ENCODE peak calls at places on chromosome 20, in ten cellular contexts. A, L, C, Q, N, J, K, O, H and Z are unnamed samples.

GRCh38 chr20:434221-434620 is 26.1 kb downstream of the RBCK1 start:
- DNase-seq in A (no peak), L (no peak), C (no peak), Q (no peak), N (no peak), J (no peak), K (no peak), O (no peak), H (no peak), Z (no peak)

GRCh38 chr20:20009784-20010253 is 7.3 kb upstream of the NAA20 start:
- DNase-seq in A (no peak), L (no peak), C (no peak), Q (peak), N (no peak), J (no peak), K (no peak), O (no peak), H (no peak), Z (peak)

GRCh38 chr20:51608060-51608459 is 65.5 kb upstream of the NFATC2 start:
- DNase-seq in A (no peak), L (no peak), C (no peak), Q (no peak), N (no peak), J (no peak), K (no peak), O (no peak), H (no peak), Z (no peak)

GRCh38 chr20:16279320-16279719 is 293.9 kb downstream of the KIF16B start:
- DNase-seq in A (no peak), L (no peak), C (no peak), Q (peak), N (peak), J (no peak), K (no peak), O (peak), H (no peak), Z (no peak)

GRCh38 chr20:19886666-19887288 is 128.7 kb downstream of the RIN2 start:
- DNase-seq in A (no peak), L (peak), C (no peak), Q (no peak), N (peak), J (peak), K (no peak), O (peak), H (no peak), Z (peak)

GRCh38 chr20:38023181-38024085 is 9.8 kb downstream of the TTI1 start:
- DNase-seq in A (no peak), L (no peak), C (no peak), Q (peak), N (peak), J (peak), K (no peak), O (no peak), H (no peak), Z (no peak)

GRCh38 chr20:64247970-64248841 is 7.3 kb upstream of the PCMTD2 start:
- DNase-seq in A (no peak), L (no peak), C (no peak), Q (no peak), N (no peak), J (no peak), K (no peak), O (no peak), H (no peak), Z (no peak)

GRCh38 chr20:59723607-59724456 is 119.5 kb downstream of the PHACTR3 start:
- DNase-seq in A (no peak), L (no peak), C (no peak), Q (no peak), N (peak), J (no peak), K (no peak), O (no peak), H (no peak), Z (no peak)

GRCh38 chr20:33732166-33732970 is 572 bp downstream of the ZNF341 start:
- DNase-seq in A (peak), L (no peak), C (peak), Q (peak), N (peak), J (peak), K (no peak), O (peak), H (no peak), Z (peak)

GRCh38 chr20:55067158-55067825 is 591.9 kb downstream of the DOK5 start:
- DNase-seq in A (no peak), L (no peak), C (no peak), Q (no peak), N (no peak), J (peak), K (no peak), O (no peak), H (no peak), Z (no peak)

GRCh38 chr20:43937586-43937985 is 22.9 kb downstream of the TOX2 start:
- DNase-seq in A (no peak), L (no peak), C (no peak), Q (no peak), N (peak), J (peak), K (no peak), O (no peak), H (no peak), Z (no peak)

GRCh38 chr20:16732506-16733152 is 2.8 kb downstream of the SNRPB2 start:
- DNase-seq in A (no peak), L (no peak), C (no peak), Q (no peak), N (peak), J (no peak), K (no peak), O (no peak), H (no peak), Z (no peak)

GRCh38 chr20:43838703-43839060 is 76.0 kb upstream of the TOX2 start:
- DNase-seq in A (no peak), L (no peak), C (no peak), Q (no peak), N (no peak), J (no peak), K (no peak), O (no peak), H (no peak), Z (no peak)

GRCh38 chr20:48284837-48285236 is 499.6 kb upstream of the SULF2 start:
- DNase-seq in A (no peak), L (peak), C (no peak), Q (peak), N (no peak), J (no peak), K (no peak), O (no peak), H (no peak), Z (no peak)

GRCh38 chr20:58389324-58389967 is 417 bp downstream of the VAPB start:
- DNase-seq in A (peak), L (no peak), C (peak), Q (peak), N (peak), J (peak), K (peak), O (peak), H (no peak), Z (no peak)

GRCh38 chr20:53937929-53938367 is 132.4 kb downstream of the BCAS1 start:
- DNase-seq in A (no peak), L (no peak), C (no peak), Q (peak), N (no peak), J (no peak), K (no peak), O (no peak), H (no peak), Z (no peak)

GRCh38 chr20:57504411-57504810 is 20.5 kb downstream of the CTCFL start:
- DNase-seq in A (no peak), L (no peak), C (no peak), Q (no peak), N (no peak), J (no peak), K (no peak), O (no peak), H (no peak), Z (no peak)

GRCh38 chr20:7090001-7090400 is 322.5 kb downstream of the BMP2 start:
- DNase-seq in A (no peak), L (no peak), C (no peak), Q (no peak), N (no peak), J (no peak), K (no peak), O (no peak), H (no peak), Z (no peak)

GRCh38 chr20:44204156-44204831 is 6.3 kb downstream of the OSER1 start:
- DNase-seq in A (no peak), L (peak), C (no peak), Q (no peak), N (peak), J (peak), K (no peak), O (peak), H (no peak), Z (no peak)

GRCh38 chr20:58693226-58694006 is 816 bp downstream of the NPEPL1 start:
- DNase-seq in A (peak), L (no peak), C (no peak), Q (no peak), N (no peak), J (no peak), K (no peak), O (peak), H (no peak), Z (no peak)

GRCh38 chr20:63587781-63588591 is 13.9 kb upstream of the HELZ2 start:
- DNase-seq in A (no peak), L (no peak), C (no peak), Q (no peak), N (no peak), J (no peak), K (no peak), O (no peak), H (no peak), Z (no peak)

GRCh38 chr20:44422083-44422482 is 53.6 kb upstream of the TTPAL start:
- DNase-seq in A (no peak), L (peak), C (no peak), Q (no peak), N (peak), J (peak), K (no peak), O (no peak), H (no peak), Z (no peak)

GRCh38 chr20:34017610-34018009 is 23.9 kb downstream of the RALY start:
- DNase-seq in A (no peak), L (peak), C (no peak), Q (no peak), N (peak), J (peak), K (no peak), O (no peak), H (no peak), Z (no peak)

GRCh38 chr20:16158976-16159286 is 414.3 kb downstream of the KIF16B start:
- DNase-seq in A (no peak), L (no peak), C (no peak), Q (no peak), N (no peak), J (no peak), K (no peak), O (no peak), H (no peak), Z (no peak)